ENCODE peak calls at places on chromosome 10, in seven cellular contexts. B, J, Y, L, E, N and R are unnamed samples.

GRCh38 chr10:62748386-62748785 is 56.1 kb upstream of the ADO start:
- DNase-seq in B (no peak), J (no peak), Y (no peak), L (no peak), E (no peak), N (no peak), R (no peak)

GRCh38 chr10:46225597-46225996 is 61.2 kb upstream of the ANTXRL start:
- DNase-seq in B (no peak), J (no peak), Y (no peak), L (no peak), E (no peak), N (no peak), R (no peak)

GRCh38 chr10:112151640-112152039 is 31.9 kb downstream of the GPAM start:
- DNase-seq in B (no peak), J (no peak), Y (no peak), L (no peak), E (no peak), N (no peak), R (no peak)

GRCh38 chr10:117133273-117134083 is 4.6 kb downstream of the VAX1 start:
- DNase-seq in B (no peak), J (no peak), Y (no peak), L (no peak), E (no peak), N (no peak), R (no peak)

GRCh38 chr10:14219411-14219810 is 111.3 kb downstream of the FRMD4A start:
- DNase-seq in B (no peak), J (no peak), Y (no peak), L (no peak), E (no peak), N (no peak), R (no peak)

GRCh38 chr10:29634764-29635625 is at the start of gene SVIL:
- DNase-seq in B (peak), J (peak), Y (peak), L (peak), E (no peak), N (peak), R (peak)

GRCh38 chr10:86366033-86366901 is at the start of gene GRID1:
- DNase-seq in B (no peak), J (no peak), Y (peak), L (peak), E (no peak), N (no peak), R (no peak)

GRCh38 chr10:79447911-79448731 is 2.7 kb upstream of the ZCCHC24 start:
- DNase-seq in B (no peak), J (no peak), Y (no peak), L (no peak), E (no peak), N (no peak), R (no peak)

GRCh38 chr10:48716393-48716792 is 31.7 kb downstream of the WDFY4 start:
- DNase-seq in B (no peak), J (no peak), Y (no peak), L (no peak), E (no peak), N (no peak), R (no peak)

GRCh38 chr10:5894873-5895272 is 4.8 kb downstream of the FBH1 start:
- DNase-seq in B (no peak), J (no peak), Y (peak), L (no peak), E (no peak), N (no peak), R (no peak)

GRCh38 chr10:59706851-59707797 is 2.5 kb downstream of the SLC16A9 start:
- DNase-seq in B (no peak), J (no peak), Y (no peak), L (no peak), E (no peak), N (no peak), R (no peak)

GRCh38 chr10:97796651-97797050 is 24.9 kb upstream of the SFRP5 start:
- DNase-seq in B (no peak), J (no peak), Y (no peak), L (no peak), E (no peak), N (no peak), R (no peak)

GRCh38 chr10:52043811-52044210 is 270.3 kb upstream of the DKK1 start:
- DNase-seq in B (no peak), J (no peak), Y (no peak), L (no peak), E (no peak), N (no peak), R (no peak)

GRCh38 chr10:103291588-103291987 is 14.7 kb downstream of the INA start:
- DNase-seq in B (no peak), J (no peak), Y (no peak), L (no peak), E (no peak), N (no peak), R (no peak)

GRCh38 chr10:114103286-114103685 is 59.6 kb downstream of the ADRB1 start:
- DNase-seq in B (peak), J (no peak), Y (no peak), L (peak), E (no peak), N (peak), R (peak)

GRCh38 chr10:101367569-101368453 is 13.8 kb downstream of the BTRC start:
- DNase-seq in B (peak), J (no peak), Y (no peak), L (no peak), E (no peak), N (peak), R (peak)

GRCh38 chr10:5045095-5045494 is 41.4 kb upstream of the AKR1C2 start:
- DNase-seq in B (no peak), J (peak), Y (no peak), L (no peak), E (no peak), N (no peak), R (no peak)

GRCh38 chr10:67224553-67224952 is 298.7 kb downstream of the LRRTM3 start:
- DNase-seq in B (no peak), J (no peak), Y (peak), L (no peak), E (no peak), N (no peak), R (no peak)

GRCh38 chr10:100148353-100149211 is 37.2 kb downstream of the ERLIN1 start:
- DNase-seq in B (peak), J (no peak), Y (no peak), L (no peak), E (no peak), N (no peak), R (peak)

GRCh38 chr10:90884414-90884813 is 12.6 kb downstream of the RPP30 start:
- DNase-seq in B (peak), J (no peak), Y (no peak), L (no peak), E (no peak), N (no peak), R (peak)

DNA sequence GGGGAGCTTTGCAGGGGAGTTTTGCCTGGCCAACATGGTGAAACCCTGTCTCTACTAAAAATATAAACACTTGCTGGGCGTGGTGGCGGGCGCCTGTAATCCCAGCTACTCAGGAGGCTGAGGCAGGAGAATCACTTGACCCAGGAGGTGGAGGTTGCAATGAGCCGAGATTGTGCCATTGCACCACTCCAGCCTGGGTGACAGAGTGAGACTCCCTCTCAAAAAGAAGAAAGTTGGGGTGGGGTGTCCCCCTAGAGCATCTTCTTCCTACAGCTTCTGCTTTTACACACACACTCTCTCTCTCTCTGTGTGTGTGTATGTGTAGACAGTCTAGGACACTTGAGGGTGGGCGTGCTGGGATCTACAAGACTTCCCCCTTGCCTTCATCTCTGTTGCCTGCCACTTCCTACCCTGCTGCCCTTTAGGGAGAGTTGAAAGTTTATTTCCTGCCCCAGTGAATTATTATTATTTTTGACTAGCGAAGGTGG is 21.7 kb downstream of the PLAU start:
- DNase-seq in B (no peak), J (no peak), Y (no peak), L (no peak), E (no peak), N (no peak), R (no peak)
- TF ChIP-seq CTCF in B (no peak), J (no peak), Y (no peak), L (no peak), E (no peak), N (no peak), R (no peak)

GRCh38 chr10:132064771-132065437 is 842 bp upstream of the JAKMIP3 start:
- DNase-seq in B (no peak), J (no peak), Y (no peak), L (no peak), E (no peak), N (no peak), R (no peak)
- H3K4me3 ChIP-seq in B (peak), J (no peak), Y (peak), L (no peak), E (peak), N (no peak), R (no peak)

GRCh38 chr10:56139405-56139804 is 221.7 kb downstream of the ZWINT start:
- DNase-seq in B (no peak), J (no peak), Y (no peak), L (no peak), E (no peak), N (no peak), R (no peak)

GRCh38 chr10:56135806-56136205 is 225.3 kb downstream of the ZWINT start:
- DNase-seq in B (no peak), J (no peak), Y (no peak), L (no peak), E (no peak), N (no peak), R (no peak)
- TF ChIP-seq CTCF in B (no peak), J (no peak), Y (no peak), L (no peak), E (no peak), N (no peak), R (no peak)

DNA sequence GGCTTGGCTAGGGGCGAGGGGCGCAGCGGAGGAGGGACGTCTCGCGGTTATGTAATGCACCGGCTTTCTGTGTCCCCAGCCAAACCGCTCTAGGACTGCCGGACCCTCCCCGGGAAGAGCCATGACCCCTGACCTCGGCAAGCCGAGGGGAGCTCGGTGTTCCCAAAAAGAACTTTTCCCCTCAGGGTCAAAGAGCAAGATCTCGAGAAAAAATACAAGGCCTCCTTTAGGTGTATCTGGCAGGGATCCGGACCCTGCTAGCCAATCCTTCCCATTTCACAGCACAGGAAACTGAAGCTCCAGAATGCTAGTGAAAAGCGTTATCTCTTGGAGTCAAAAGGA is 590 bp upstream of the SLC16A12 start:
- DNase-seq in B (no peak), J (no peak), Y (no peak), L (no peak), E (no peak), N (no peak), R (no peak)
- H3K4me3 ChIP-seq in B (no peak), J (no peak), Y (peak), L (peak), E (peak), N (no peak), R (peak)

DNA sequence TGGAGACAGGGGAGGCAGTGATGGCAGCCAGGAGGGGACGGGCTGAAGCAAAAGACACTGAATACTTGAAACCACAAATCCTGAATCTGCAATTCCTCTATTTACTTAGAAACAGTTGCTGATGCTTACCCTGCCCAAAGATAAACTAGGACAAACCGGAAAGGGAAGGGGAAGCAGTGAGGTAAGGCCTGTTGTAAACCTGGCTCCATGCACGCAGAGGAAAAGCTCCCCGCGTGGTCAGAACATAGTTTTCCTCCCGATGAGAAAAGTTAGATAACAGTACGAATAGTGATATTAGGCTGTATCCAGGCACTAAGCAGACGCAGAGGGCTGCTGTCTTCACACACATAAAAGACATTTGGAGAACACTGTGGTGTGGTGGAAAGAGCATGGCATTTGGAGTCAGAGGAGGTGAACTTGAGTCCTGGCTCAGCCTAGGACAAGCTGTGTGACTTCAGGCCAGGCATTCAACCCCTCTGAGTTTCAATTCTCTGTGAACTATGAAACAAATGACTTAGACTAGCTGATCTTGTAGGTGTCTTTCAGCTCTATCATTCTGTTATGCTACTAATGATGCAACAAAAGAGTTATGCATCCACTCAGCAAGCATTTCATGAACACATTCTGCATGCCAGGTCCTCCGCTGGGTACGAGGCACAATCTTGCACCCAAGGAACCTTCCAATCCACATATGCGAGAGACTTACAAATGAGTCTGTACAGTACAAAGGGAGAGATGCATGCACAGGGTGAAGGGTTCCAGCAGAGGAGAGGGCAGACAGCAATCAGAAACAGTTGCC is 80.9 kb downstream of the SORBS1 start:
- DNase-seq in B (peak), J (no peak), Y (no peak), L (no peak), E (no peak), N (peak), R (peak)
- TF ChIP-seq CTCF in B (peak), J (no peak), Y (peak), L (no peak), E (no peak), N (peak), R (peak)